ENCODE peak calls at places on chromosome 6, in five cellular contexts. W is endothelial cell of umbilical vein, R is GOT3, X is AG10803, Z is spleen. B is an unnamed sample.
A peak's percentile ranks its signal among the peaks of the same experiment; 100 is the strongest.

GRCh38 chr6:101392561-101393230 is 812 bp upstream of the GRIK2 start:
- DNase-seq in X (no peak), W (no peak), R (no peak), Z (no peak), B (no peak)

GRCh38 chr6:447381-448165 is 56.0 kb downstream of the IRF4 start:
- DNase-seq in X (no peak), Z (peak; percentile 61), R (no peak), W (no peak), B (no peak)

GRCh38 chr6:150492507-150492906 is 107.2 kb upstream of the PLEKHG1 start:
- DNase-seq in Z (no peak), W (no peak), X (no peak), R (no peak), B (peak; percentile 67)

GRCh38 chr6:75546401-75546800 is 52.8 kb upstream of the FILIP1 start:
- DNase-seq in W (peak; percentile 38), X (peak; percentile 30), Z (no peak), R (no peak), B (peak; percentile 5)

GRCh38 chr6:72798196-72798595 is 176.3 kb downstream of the KCNQ5 start:
- DNase-seq in R (no peak), X (no peak), Z (no peak), W (no peak), B (no peak)

GRCh38 chr6:13668291-13668928 is 43.2 kb downstream of the RANBP9 start:
- DNase-seq in X (no peak), W (no peak), R (no peak), Z (no peak), B (no peak)

GRCh38 chr6:14549871-14550270 is 432.3 kb downstream of the CD83 start:
- DNase-seq in X (no peak), Z (no peak), W (no peak), R (no peak), B (no peak)

GRCh38 chr6:7938562-7939185 is 28.1 kb upstream of the TXNDC5 start:
- DNase-seq in X (no peak), Z (no peak), W (peak; percentile 35), R (no peak), B (peak; percentile 66)

GRCh38 chr6:13412211-13412610 is 75.2 kb downstream of the GFOD1 start:
- DNase-seq in Z (no peak), W (no peak), R (no peak), X (no peak), B (no peak)

GRCh38 chr6:168737481-168737880 is 296.5 kb downstream of the SMOC2 start:
- DNase-seq in R (no peak), X (no peak), Z (no peak), W (no peak), B (no peak)

GRCh38 chr6:41442800-41443501 is 103.2 kb upstream of the FOXP4 start:
- DNase-seq in Z (no peak), W (no peak), R (no peak), X (peak; percentile 36), B (no peak)

GRCh38 chr6:41768545-41769308 is 11.0 kb downstream of the FRS3 start:
- DNase-seq in X (no peak), R (no peak), Z (no peak), W (no peak), B (peak; percentile 28)

GRCh38 chr6:144346719-144347446 is 61.7 kb downstream of the UTRN start:
- DNase-seq in W (peak; percentile 90), R (no peak), X (peak; percentile 76), Z (no peak), B (peak; percentile 83)

GRCh38 chr6:141824258-141824795 is 308.4 kb upstream of the GJE1 start:
- DNase-seq in W (peak; percentile 12), X (no peak), R (no peak), Z (no peak), B (no peak)

GRCh38 chr6:10359581-10359980 is 55.3 kb downstream of the TFAP2A start:
- DNase-seq in R (no peak), X (no peak), W (no peak), Z (no peak), B (no peak)

GRCh38 chr6:71197267-71197666 is 91.3 kb upstream of the OGFRL1 start:
- DNase-seq in W (no peak), Z (no peak), X (peak; percentile 50), R (no peak), B (no peak)

GRCh38 chr6:162999575-163000285 is 272.0 kb downstream of the PACRG start:
- DNase-seq in R (no peak), X (peak; percentile 85), Z (no peak), W (no peak), B (no peak)

B was measured in lung microvascular endothelial cell.